ENCODE peak calls at places on chromosomes 16 and 17, in eight cellular contexts. E is hypothalamus; A is T47D; V is CMK; K is effector memory CD4-positive, alpha-beta T cell; M is skeletal muscle cell; B is left ventricle myocardium inferior; L is mucosa of gallbladder. F is an unnamed sample.

GRCh38 chr17:81468111-81468764 is 44.4 kb downstream of the ACTG1 start:
- DNase-seq in E (no peak), A (no peak), V (no peak), K (no peak), M (no peak), B (no peak), L (no peak), F (no peak)

GRCh38 chr16:57358527-57359095 is at the start of gene CCL22:
- DNase-seq in E (no peak), A (no peak), V (no peak), K (no peak), M (no peak), B (no peak), L (no peak), F (no peak)

GRCh38 chr17:80476877-80477646 is 655 bp upstream of the NPTX1 start:
- DNase-seq in E (no peak), A (no peak), V (no peak), K (no peak), M (no peak), B (no peak), L (no peak), F (no peak)

GRCh38 chr17:3861761-3862681 is 16.0 kb upstream of the NCBP3 start:
- DNase-seq in E (no peak), A (no peak), V (no peak), K (no peak), M (no peak), B (no peak), L (no peak), F (no peak)

GRCh38 chr17:50817142-50817751 is 18.1 kb upstream of the WFIKKN2 start:
- DNase-seq in E (peak), A (peak), V (no peak), K (peak), M (no peak), B (peak), L (no peak), F (peak)

GRCh38 chr17:57465551-57465950 is 209.2 kb downstream of the MSI2 start:
- DNase-seq in E (no peak), A (no peak), V (no peak), K (no peak), M (no peak), B (no peak), L (no peak), F (no peak)

GRCh38 chr17:51947160-51947559 is 211.4 kb downstream of the CA10 start:
- DNase-seq in E (no peak), A (no peak), V (no peak), K (no peak), M (no peak), B (no peak), L (no peak), F (no peak)

GRCh38 chr17:77546772-77547201 is 406.0 kb downstream of the SEC14L1 start:
- DNase-seq in E (no peak), A (no peak), V (no peak), K (no peak), M (no peak), B (no peak), L (no peak), F (no peak)

GRCh38 chr17:6648181-6648580 is 3.2 kb downstream of the MED31 start:
- DNase-seq in E (no peak), A (peak), V (no peak), K (no peak), M (no peak), B (no peak), L (no peak), F (no peak)

GRCh38 chr17:1634841-1635650 is 6.4 kb upstream of the SLC43A2 start:
- DNase-seq in E (no peak), A (no peak), V (no peak), K (no peak), M (no peak), B (no peak), L (no peak), F (no peak)

GRCh38 chr16:89639385-89639784 is 18.1 kb downstream of the CHMP1A start:
- DNase-seq in E (no peak), A (peak), V (no peak), K (no peak), M (no peak), B (no peak), L (no peak), F (no peak)

GRCh38 chr17:19348806-19349205 is 13.7 kb downstream of the B9D1 start:
- DNase-seq in E (no peak), A (no peak), V (no peak), K (no peak), M (no peak), B (no peak), L (no peak), F (no peak)

GRCh38 chr17:37088459-37088858 is 139.7 kb downstream of the AATF start:
- DNase-seq in E (no peak), A (no peak), V (no peak), K (peak), M (no peak), B (no peak), L (no peak), F (peak)

GRCh38 chr17:72361892-72362291 is 241.1 kb downstream of the SOX9 start:
- DNase-seq in E (no peak), A (no peak), V (no peak), K (no peak), M (no peak), B (no peak), L (no peak), F (no peak)

GRCh38 chr16:89358030-89359005 is 132.0 kb downstream of the ANKRD11 start:
- DNase-seq in E (no peak), A (no peak), V (no peak), K (peak), M (no peak), B (no peak), L (no peak), F (peak)

GRCh38 chr16:49440156-49441065 is 66.8 kb downstream of the C16orf78 start:
- DNase-seq in E (no peak), A (no peak), V (no peak), K (no peak), M (no peak), B (no peak), L (no peak), F (no peak)

GRCh38 chr17:81143717-81144422 is 21.4 kb upstream of the PVALEF start:
- DNase-seq in E (no peak), A (no peak), V (no peak), K (no peak), M (no peak), B (no peak), L (no peak), F (no peak)

F was measured in T-helper 2 cell treated with Interferon-gamma antibody and Interleukin-4, amounts not matched to agents 5 μg/mL and 100 μg/mL, for 36 hours.